ENCODE peak calls at places on chromosome 10, in four cellular contexts. Q is WTC11, P is mucosa of descending colon, F is sigmoid colon. H is an unnamed sample.

GRCh38 chr10:49605939-49606509 is 4.1 kb upstream of the SLC18A3 start:
- DNase-seq in Q (peak; percentile 3), P (no peak), F (no peak), H (peak; percentile 24)

GRCh38 chr10:2476236-2476814 is 591.0 kb upstream of the PFKP start:
- DNase-seq in Q (no peak), P (no peak), F (peak; percentile 80), H (no peak)

GRCh38 chr10:909831-910230 is 21.7 kb downstream of the LARP4B start:
- DNase-seq in Q (no peak), P (no peak), F (no peak), H (no peak)

GRCh38 chr10:133143200-133143533 is 16.9 kb upstream of the KNDC1 start:
- DNase-seq in Q (no peak), P (no peak), F (peak; percentile 56), H (no peak)

GRCh38 chr10:103481974-103482531 is 3.0 kb upstream of the CALHM3 start:
- DNase-seq in Q (no peak), P (no peak), F (no peak), H (no peak)

GRCh38 chr10:10043083-10043482 is 974.6 kb upstream of the CELF2 start:
- DNase-seq in Q (no peak), P (no peak), F (no peak), H (no peak)

GRCh38 chr10:74855027-74855426 is 28.6 kb downstream of the KAT6B start:
- DNase-seq in Q (no peak), P (no peak), F (peak; percentile 73), H (no peak)

GRCh38 chr10:31490858-31491504 is 172.0 kb downstream of the ZEB1 start:
- DNase-seq in Q (no peak), P (no peak), F (no peak), H (no peak)

GRCh38 chr10:96025566-96025965 is 17.8 kb upstream of the CCNJ start:
- DNase-seq in Q (peak; percentile 52), P (no peak), F (no peak), H (no peak)

GRCh38 chr10:84214612-84215235 is 10.6 kb downstream of the LRIT2 start:
- DNase-seq in Q (peak; percentile 75), P (no peak), F (no peak), H (no peak)

GRCh38 chr10:131355116-131355515 is 43.6 kb upstream of the TCERG1L start:
- DNase-seq in Q (no peak), P (no peak), F (no peak), H (no peak)

GRCh38 chr10:15705298-15705697 is 14.4 kb downstream of the ITGA8 start:
- DNase-seq in Q (no peak), P (no peak), F (no peak), H (no peak)

GRCh38 chr10:1552881-1553595 is 184.3 kb downstream of the ADARB2 start:
- DNase-seq in Q (no peak), P (no peak), F (peak; percentile 15), H (no peak)

GRCh38 chr10:73788864-73789658 is 3.7 kb downstream of the ZSWIM8 start:
- DNase-seq in Q (no peak), P (peak; percentile 39), F (no peak), H (no peak)

GRCh38 chr10:72981882-72982529 is 27.4 kb upstream of the PLA2G12B start:
- DNase-seq in Q (no peak), P (no peak), F (no peak), H (no peak)

GRCh38 chr10:123995461-123996131 is 97.8 kb downstream of the CHST15 start:
- DNase-seq in Q (peak; percentile 76), P (peak; percentile 72), F (peak; percentile 88), H (no peak)

GRCh38 chr10:129628823-129629222 is 161.8 kb downstream of the MGMT start:
- DNase-seq in Q (no peak), P (no peak), F (no peak), H (no peak)

GRCh38 chr10:32131388-32131787 is 75.2 kb upstream of the KIF5B start:
- DNase-seq in Q (no peak), P (no peak), F (no peak), H (no peak)

GRCh38 chr10:92126100-92126650 is 164.7 kb downstream of the CPEB3 start:
- DNase-seq in Q (no peak), P (no peak), F (no peak), H (no peak)

GRCh38 chr10:33279276-33279675 is 55.2 kb downstream of the NRP1 start:
- DNase-seq in Q (no peak), P (no peak), F (no peak), H (no peak)

GRCh38 chr10:32692174-32692573 is 246.2 kb downstream of the CCDC7 start:
- DNase-seq in Q (no peak), P (no peak), F (no peak), H (no peak)

GRCh38 chr10:72146559-72147323 is 58.4 kb upstream of the SPOCK2 start:
- DNase-seq in Q (no peak), P (no peak), F (no peak), H (no peak)

GRCh38 chr10:103693070-103693811 is 162.1 kb downstream of the SH3PXD2A start:
- DNase-seq in Q (peak; percentile 43), P (no peak), F (no peak), H (no peak)

GRCh38 chr10:99304027-99304856 is 24.9 kb upstream of the CNNM1 start:
- DNase-seq in Q (no peak), P (no peak), F (no peak), H (no peak)

GRCh38 chr10:114304566-114305421 is 65.7 kb downstream of the VWA2 start:
- DNase-seq in Q (peak; percentile 86), P (peak; percentile 84), F (peak; percentile 67), H (no peak)

GRCh38 chr10:5958680-5959079 is 18.7 kb downstream of the IL15RA start:
- DNase-seq in Q (no peak), P (no peak), F (no peak), H (no peak)

GRCh38 chr10:131350245-131350644 is 38.7 kb upstream of the TCERG1L start:
- DNase-seq in Q (no peak), P (no peak), F (no peak), H (no peak)

GRCh38 chr10:29861811-29862505 is 197.4 kb downstream of the JCAD start:
- DNase-seq in Q (no peak), P (no peak), F (no peak), H (no peak)

GRCh38 chr10:79249156-79250121 is 97.8 kb upstream of the PPIF start:
- DNase-seq in Q (no peak), P (no peak), F (no peak), H (no peak)

GRCh38 chr10:78263521-78263988 is 229.9 kb downstream of the RPS24 start:
- DNase-seq in Q (no peak), P (no peak), F (no peak), H (no peak)

GRCh38 chr10:34292675-34293074 is 522.4 kb downstream of the PARD3 start:
- DNase-seq in Q (no peak), P (no peak), F (no peak), H (no peak)

GRCh38 chr10:56231436-56231835 is 129.6 kb downstream of the ZWINT start:
- DNase-seq in Q (no peak), P (no peak), F (no peak), H (no peak)

DNA sequence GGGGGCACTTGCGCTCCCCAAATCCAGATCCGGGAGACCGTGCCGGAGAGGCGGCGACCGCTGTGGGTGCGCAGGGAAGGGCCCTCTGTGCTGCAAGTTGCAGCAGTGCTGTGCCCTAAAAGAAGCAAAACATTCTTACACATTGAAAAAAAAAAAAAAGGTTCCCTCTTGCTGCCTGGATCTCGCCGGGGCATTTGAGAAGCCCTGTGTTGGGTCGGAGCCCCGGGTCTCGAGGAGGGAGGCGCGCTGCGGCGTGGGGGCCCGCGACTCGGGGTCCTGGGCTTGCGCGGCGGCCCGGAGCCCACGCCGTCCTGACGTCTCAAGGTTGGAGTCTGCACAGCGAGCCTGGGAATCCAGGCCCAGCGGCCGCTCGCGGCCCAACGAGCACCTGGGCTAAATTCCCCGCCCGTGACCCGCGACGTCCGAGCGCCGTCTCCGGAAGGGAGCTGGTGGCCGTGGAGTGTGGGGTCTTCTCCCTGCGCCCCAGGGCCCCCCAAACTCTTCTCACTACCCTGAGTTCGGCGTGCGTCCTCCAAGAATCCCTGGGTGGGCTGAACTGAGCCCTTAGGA is 1.3 kb upstream of the CTBP2 start:
- DNase-seq in Q (no peak), P (peak; percentile 61), F (no peak), H (no peak)
- TF ChIP-seq CTCF in Q (no peak), P (peak; percentile 23), F (peak; percentile 7), H (peak; percentile 71)

DNA sequence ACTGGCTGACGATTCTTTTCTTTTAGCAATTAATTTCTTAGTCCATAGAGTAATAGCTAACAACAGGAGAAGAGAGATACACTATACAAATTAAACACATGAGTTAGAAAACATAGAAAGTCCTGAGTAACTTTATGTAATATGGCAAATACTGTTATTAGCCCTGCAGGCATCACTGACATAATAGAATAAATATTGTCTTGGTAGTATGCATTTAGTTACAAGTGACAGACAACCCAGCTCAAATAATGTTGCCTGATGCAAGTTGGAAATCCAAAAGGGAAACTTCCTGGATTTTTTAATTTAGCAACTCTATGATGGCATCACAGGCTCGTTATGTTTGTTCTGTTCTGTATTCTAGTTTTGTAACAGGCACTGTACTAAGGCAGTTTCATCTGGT is 95.1 kb downstream of the DKK1 start:
- DNase-seq in Q (no peak), P (no peak), F (no peak), H (no peak)
- TF ChIP-seq CTCF in Q (no peak), P (no peak), F (no peak), H (no peak)

GRCh38 chr10:101353692-101354583 is at the start of gene BTRC:
- DNase-seq in Q (peak; percentile 97), P (peak; percentile 97), F (peak; percentile 98), H (peak; percentile 96)
- TF ChIP-seq CTCF in Q (no peak), P (no peak), F (no peak), H (peak; percentile 36)

GRCh38 chr10:93697207-93697606 is 5.2 kb downstream of the FRA10AC1 start:
- DNase-seq in Q (no peak), P (no peak), F (no peak), H (no peak)
- TF ChIP-seq CTCF in Q (no peak), P (no peak), F (no peak), H (peak; percentile 38)

GRCh38 chr10:90587561-90587960 is 270.3 kb downstream of the HTR7 start:
- DNase-seq in Q (no peak), P (no peak), F (no peak), H (no peak)

GRCh38 chr10:90588222-90588621 is 269.6 kb downstream of the HTR7 start:
- DNase-seq in Q (no peak), P (no peak), F (no peak), H (no peak)

GRCh38 chr10:90589825-90590224 is 268.0 kb downstream of the HTR7 start:
- DNase-seq in Q (no peak), P (no peak), F (no peak), H (no peak)

GRCh38 chr10:90591629-90592028 is 266.2 kb downstream of the HTR7 start:
- DNase-seq in Q (no peak), P (no peak), F (no peak), H (no peak)

DNA sequence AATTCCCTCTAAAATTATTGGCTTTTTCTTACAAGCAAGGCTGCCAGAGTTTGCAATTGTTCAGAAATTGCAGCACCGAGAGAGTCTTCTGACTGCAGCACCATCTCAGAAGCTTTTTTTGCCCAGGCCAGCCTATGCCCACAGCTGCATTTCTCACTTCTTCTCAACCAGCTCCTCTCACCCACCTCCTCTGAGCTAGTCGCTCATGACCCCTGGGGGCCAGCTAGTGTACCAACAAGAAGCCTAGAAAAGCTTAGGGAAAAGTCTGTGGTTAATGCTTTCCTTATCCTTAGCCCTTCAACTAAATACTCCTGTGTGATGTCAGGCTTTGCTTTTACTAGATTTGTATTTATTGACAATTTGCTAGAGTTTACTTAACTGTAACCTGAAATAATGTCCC is 264.9 kb downstream of the HTR7 start:
- DNase-seq in Q (peak; percentile 74), P (no peak), F (no peak), H (no peak)
- TF ChIP-seq CTCF in Q (peak; percentile 64), P (no peak), F (no peak), H (peak; percentile 70)

H was measured in type B pancreatic cell.